ENCODE peak calls at places on chromosomes 12 and 14, in six cellular contexts. One of them, this sample, is unnamed.

GRCh38 chr14:56036353-56036752 is 81.9 kb upstream of the PELI2 start:
- DNase-seq in upper lobe of right lung: no peak
- DNase-seq in neural crest cell: no peak
- DNase-seq in CD4-positive, alpha-beta T cell: no peak
- DNase-seq in omental fat pad: no peak
- DNase-seq in K562: no peak
- DNase-seq in this sample: no peak

GRCh38 chr12:13530966-13531365 is 334.4 kb downstream of the EMP1 start:
- DNase-seq in upper lobe of right lung: peak
- DNase-seq in neural crest cell: no peak
- DNase-seq in CD4-positive, alpha-beta T cell: no peak
- DNase-seq in omental fat pad: no peak
- DNase-seq in K562: no peak
- DNase-seq in this sample: no peak

GRCh38 chr12:2345902-2346301 is 293.1 kb downstream of the CACNA1C start:
- DNase-seq in upper lobe of right lung: no peak
- DNase-seq in neural crest cell: no peak
- DNase-seq in CD4-positive, alpha-beta T cell: no peak
- DNase-seq in omental fat pad: no peak
- DNase-seq in K562: no peak
- DNase-seq in this sample: no peak

GRCh38 chr12:110100315-110100970 is 23.7 kb upstream of the IFT81 start:
- DNase-seq in upper lobe of right lung: no peak
- DNase-seq in neural crest cell: peak
- DNase-seq in CD4-positive, alpha-beta T cell: peak
- DNase-seq in omental fat pad: peak
- DNase-seq in K562: peak
- DNase-seq in this sample: peak

GRCh38 chr12:93825926-93826599 is 148.9 kb downstream of the CRADD start:
- DNase-seq in upper lobe of right lung: no peak
- DNase-seq in neural crest cell: no peak
- DNase-seq in CD4-positive, alpha-beta T cell: no peak
- DNase-seq in omental fat pad: no peak
- DNase-seq in K562: no peak
- DNase-seq in this sample: no peak

GRCh38 chr12:30874455-30875313 is 51.9 kb upstream of the TSPAN11 start:
- DNase-seq in upper lobe of right lung: no peak
- DNase-seq in neural crest cell: no peak
- DNase-seq in CD4-positive, alpha-beta T cell: no peak
- DNase-seq in omental fat pad: no peak
- DNase-seq in K562: no peak
- DNase-seq in this sample: no peak

GRCh38 chr12:22100952-22101748 is 55.1 kb downstream of the CMAS start:
- DNase-seq in upper lobe of right lung: no peak
- DNase-seq in neural crest cell: peak
- DNase-seq in CD4-positive, alpha-beta T cell: no peak
- DNase-seq in omental fat pad: peak
- DNase-seq in K562: peak
- DNase-seq in this sample: no peak

GRCh38 chr14:53193193-53193592 is 40.1 kb upstream of the DDHD1 start:
- DNase-seq in upper lobe of right lung: no peak
- DNase-seq in neural crest cell: no peak
- DNase-seq in CD4-positive, alpha-beta T cell: no peak
- DNase-seq in omental fat pad: no peak
- DNase-seq in K562: peak
- DNase-seq in this sample: no peak

GRCh38 chr12:14367097-14367661 is 1.7 kb downstream of the ATF7IP start:
- DNase-seq in upper lobe of right lung: no peak
- DNase-seq in neural crest cell: no peak
- DNase-seq in CD4-positive, alpha-beta T cell: no peak
- DNase-seq in omental fat pad: no peak
- DNase-seq in K562: peak
- DNase-seq in this sample: no peak

GRCh38 chr12:52147367-52147972 is 44.3 kb downstream of the KRT80 start:
- DNase-seq in upper lobe of right lung: peak
- DNase-seq in neural crest cell: no peak
- DNase-seq in CD4-positive, alpha-beta T cell: no peak
- DNase-seq in omental fat pad: peak
- DNase-seq in K562: peak
- DNase-seq in this sample: no peak

GRCh38 chr12:15772405-15773018 is 16.7 kb downstream of the EPS8 start:
- DNase-seq in upper lobe of right lung: no peak
- DNase-seq in neural crest cell: no peak
- DNase-seq in CD4-positive, alpha-beta T cell: no peak
- DNase-seq in omental fat pad: no peak
- DNase-seq in K562: no peak
- DNase-seq in this sample: no peak

GRCh38 chr12:6328045-6328779 is 13.7 kb downstream of the TNFRSF1A start:
- DNase-seq in upper lobe of right lung: no peak
- DNase-seq in neural crest cell: no peak
- DNase-seq in CD4-positive, alpha-beta T cell: no peak
- DNase-seq in omental fat pad: no peak
- DNase-seq in K562: no peak
- DNase-seq in this sample: no peak

GRCh38 chr14:45128963-45129629 is 5.2 kb downstream of the FKBP3 start:
- DNase-seq in upper lobe of right lung: no peak
- DNase-seq in neural crest cell: no peak
- DNase-seq in CD4-positive, alpha-beta T cell: no peak
- DNase-seq in omental fat pad: no peak
- DNase-seq in K562: no peak
- DNase-seq in this sample: peak

GRCh38 chr14:104712881-104713734 is 10.9 kb upstream of the ADSS1 start:
- DNase-seq in upper lobe of right lung: no peak
- DNase-seq in neural crest cell: no peak
- DNase-seq in CD4-positive, alpha-beta T cell: no peak
- DNase-seq in omental fat pad: no peak
- DNase-seq in K562: no peak
- DNase-seq in this sample: no peak

GRCh38 chr14:85974602-85975001 is 444.7 kb downstream of the FLRT2 start:
- DNase-seq in upper lobe of right lung: no peak
- DNase-seq in neural crest cell: no peak
- DNase-seq in CD4-positive, alpha-beta T cell: no peak
- DNase-seq in omental fat pad: no peak
- DNase-seq in K562: no peak
- DNase-seq in this sample: no peak

GRCh38 chr14:98741523-98741922 is 530.5 kb downstream of the BCL11B start:
- DNase-seq in upper lobe of right lung: no peak
- DNase-seq in neural crest cell: no peak
- DNase-seq in CD4-positive, alpha-beta T cell: no peak
- DNase-seq in omental fat pad: no peak
- DNase-seq in K562: no peak
- DNase-seq in this sample: no peak

GRCh38 chr12:95988506-95989275 is 7.5 kb downstream of the HAL start:
- DNase-seq in upper lobe of right lung: no peak
- DNase-seq in neural crest cell: no peak
- DNase-seq in CD4-positive, alpha-beta T cell: no peak
- DNase-seq in omental fat pad: no peak
- DNase-seq in K562: no peak
- DNase-seq in this sample: no peak

GRCh38 chr14:68535404-68536024 is 257.4 kb downstream of the ZFP36L1 start:
- DNase-seq in upper lobe of right lung: no peak
- DNase-seq in neural crest cell: no peak
- DNase-seq in CD4-positive, alpha-beta T cell: no peak
- DNase-seq in omental fat pad: no peak
- DNase-seq in K562: no peak
- DNase-seq in this sample: no peak

GRCh38 chr14:81252278-81252677 is 31.5 kb upstream of the GTF2A1 start:
- DNase-seq in upper lobe of right lung: no peak
- DNase-seq in neural crest cell: no peak
- DNase-seq in CD4-positive, alpha-beta T cell: no peak
- DNase-seq in omental fat pad: no peak
- DNase-seq in K562: peak
- DNase-seq in this sample: no peak
- TF ChIP-seq CTCF in upper lobe of right lung: no peak
- TF ChIP-seq CTCF in neural crest cell: no peak
- TF ChIP-seq CTCF in CD4-positive, alpha-beta T cell: no peak
- TF ChIP-seq CTCF in omental fat pad: no peak
- TF ChIP-seq CTCF in K562: peak
- TF ChIP-seq CTCF in this sample: no peak

DNA sequence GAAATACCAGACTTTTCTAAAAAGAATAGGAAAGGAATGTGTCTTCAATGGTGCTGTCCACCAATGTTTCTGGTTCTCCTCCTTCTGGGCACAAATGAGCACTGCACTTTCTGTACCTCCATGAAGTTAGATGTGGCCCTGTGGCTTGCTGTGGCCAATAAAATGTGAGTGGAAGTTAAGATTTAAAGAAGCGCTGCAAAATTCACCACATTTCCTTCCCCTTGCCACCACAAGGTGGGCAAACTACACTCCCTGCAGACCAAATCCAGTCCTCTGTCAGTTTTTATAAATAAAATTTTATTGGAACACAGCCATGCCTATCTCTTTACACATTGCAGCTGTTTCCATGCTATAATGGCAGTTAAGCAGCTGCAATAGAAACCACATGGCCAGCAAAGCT is 141.4 kb upstream of the TMPO start:
- DNase-seq in upper lobe of right lung: no peak
- DNase-seq in neural crest cell: no peak
- DNase-seq in CD4-positive, alpha-beta T cell: no peak
- DNase-seq in omental fat pad: no peak
- DNase-seq in K562: peak
- DNase-seq in this sample: no peak
- TF ChIP-seq CTCF in upper lobe of right lung: peak
- TF ChIP-seq CTCF in neural crest cell: peak
- TF ChIP-seq CTCF in CD4-positive, alpha-beta T cell: no peak
- TF ChIP-seq CTCF in omental fat pad: no peak
- TF ChIP-seq CTCF in K562: peak
- TF ChIP-seq CTCF in this sample: no peak

GRCh38 chr12:124525455-124525854 is 42.0 kb downstream of the NCOR2 start:
- DNase-seq in upper lobe of right lung: no peak
- DNase-seq in neural crest cell: no peak
- DNase-seq in CD4-positive, alpha-beta T cell: no peak
- DNase-seq in omental fat pad: no peak
- DNase-seq in K562: no peak
- DNase-seq in this sample: no peak

GRCh38 chr12:124530637-124531263 is 36.7 kb downstream of the NCOR2 start:
- DNase-seq in upper lobe of right lung: no peak
- DNase-seq in neural crest cell: no peak
- DNase-seq in CD4-positive, alpha-beta T cell: no peak
- DNase-seq in omental fat pad: no peak
- DNase-seq in K562: no peak
- DNase-seq in this sample: no peak

GRCh38 chr12:124525927-124526692 is 41.3 kb downstream of the NCOR2 start:
- DNase-seq in upper lobe of right lung: no peak
- DNase-seq in neural crest cell: no peak
- DNase-seq in CD4-positive, alpha-beta T cell: no peak
- DNase-seq in omental fat pad: no peak
- DNase-seq in K562: no peak
- DNase-seq in this sample: no peak

GRCh38 chr12:124529595-124530276 is 37.7 kb downstream of the NCOR2 start:
- DNase-seq in upper lobe of right lung: no peak
- DNase-seq in neural crest cell: no peak
- DNase-seq in CD4-positive, alpha-beta T cell: no peak
- DNase-seq in omental fat pad: no peak
- DNase-seq in K562: no peak
- DNase-seq in this sample: no peak

GRCh38 chr12:124527861-124528561 is 39.4 kb downstream of the NCOR2 start:
- DNase-seq in upper lobe of right lung: no peak
- DNase-seq in neural crest cell: no peak
- DNase-seq in CD4-positive, alpha-beta T cell: no peak
- DNase-seq in omental fat pad: no peak
- DNase-seq in K562: no peak
- DNase-seq in this sample: no peak
- TF ChIP-seq CTCF in upper lobe of right lung: no peak
- TF ChIP-seq CTCF in neural crest cell: peak
- TF ChIP-seq CTCF in CD4-positive, alpha-beta T cell: no peak
- TF ChIP-seq CTCF in omental fat pad: no peak
- TF ChIP-seq CTCF in K562: peak
- TF ChIP-seq CTCF in this sample: peak

GRCh38 chr14:74793506-74794155 is 30.5 kb downstream of the YLPM1 start:
- DNase-seq in upper lobe of right lung: no peak
- DNase-seq in neural crest cell: no peak
- DNase-seq in CD4-positive, alpha-beta T cell: no peak
- DNase-seq in omental fat pad: no peak
- DNase-seq in K562: peak
- DNase-seq in this sample: no peak
- TF ChIP-seq CTCF in upper lobe of right lung: peak
- TF ChIP-seq CTCF in neural crest cell: peak
- TF ChIP-seq CTCF in CD4-positive, alpha-beta T cell: peak
- TF ChIP-seq CTCF in omental fat pad: no peak
- TF ChIP-seq CTCF in K562: peak
- TF ChIP-seq CTCF in this sample: no peak

GRCh38 chr12:57985685-57986084 is 44.3 kb downstream of the ATP23 start:
- DNase-seq in upper lobe of right lung: no peak
- DNase-seq in neural crest cell: no peak
- DNase-seq in CD4-positive, alpha-beta T cell: no peak
- DNase-seq in omental fat pad: no peak
- DNase-seq in K562: no peak
- DNase-seq in this sample: no peak
- TF ChIP-seq CTCF in upper lobe of right lung: no peak
- TF ChIP-seq CTCF in neural crest cell: no peak
- TF ChIP-seq CTCF in CD4-positive, alpha-beta T cell: no peak
- TF ChIP-seq CTCF in omental fat pad: no peak
- TF ChIP-seq CTCF in K562: no peak
- TF ChIP-seq CTCF in this sample: no peak

This sample was measured in D721Med.